ENCODE peak calls at places on chromosomes 2 and 18, in eight cellular contexts. A, H, U, S, O, X, I and W are unnamed samples.

GRCh38 chr2:1807167-1807566 is 62.9 kb upstream of the PXDN start:
- DNase-seq in S (no peak), H (no peak), X (no peak), A (no peak), I (no peak), O (no peak), U (no peak), W (no peak)

GRCh38 chr2:74413001-74413698 is 8.3 kb downstream of the C2orf81 start:
- DNase-seq in O (no peak), X (no peak), I (no peak), A (no peak), U (no peak), S (no peak), H (no peak), W (no peak)

GRCh38 chr2:235508371-235509160 is 14.7 kb downstream of the AGAP1 start:
- DNase-seq in I (no peak), S (no peak), A (no peak), X (no peak), H (no peak), U (no peak), O (no peak), W (no peak)

GRCh38 chr18:72107647-72108046 is 436.5 kb downstream of the CBLN2 start:
- DNase-seq in A (peak; percentile 4), H (no peak), S (no peak), O (peak; percentile 3), I (no peak), U (peak; percentile 65), X (no peak), W (peak; percentile 39)

GRCh38 chr2:240993446-240994160 is 4.8 kb upstream of the SNED1 start:
- DNase-seq in U (no peak), H (no peak), I (no peak), X (no peak), A (no peak), S (no peak), O (no peak), W (no peak)

GRCh38 chr18:10057808-10058791 is 144.3 kb downstream of the VAPA start:
- DNase-seq in X (no peak), I (no peak), U (peak; percentile 87), S (no peak), A (peak; percentile 79), O (peak; percentile 89), H (no peak), W (peak; percentile 74)

GRCh38 chr2:229313591-229313990 is 42.5 kb upstream of the PID1 start:
- DNase-seq in X (no peak), I (no peak), S (no peak), U (peak; percentile 50), H (no peak), A (peak; percentile 79), O (peak; percentile 90), W (peak; percentile 86)

GRCh38 chr18:72652990-72653593 is 109.0 kb upstream of the CBLN2 start:
- DNase-seq in O (peak; percentile 11), S (no peak), U (peak; percentile 65), A (no peak), X (no peak), I (peak; percentile 56), H (no peak), W (peak; percentile 65)

GRCh38 chr2:78992807-78993517 is 32.5 kb upstream of the REG3G start:
- DNase-seq in A (no peak), O (no peak), I (no peak), X (no peak), U (no peak), H (no peak), S (no peak), W (no peak)

GRCh38 chr2:24008672-24009366 is 1.1 kb upstream of the MFSD2B start:
- DNase-seq in I (no peak), X (no peak), U (no peak), S (no peak), A (no peak), H (no peak), O (no peak), W (no peak)

DNA sequence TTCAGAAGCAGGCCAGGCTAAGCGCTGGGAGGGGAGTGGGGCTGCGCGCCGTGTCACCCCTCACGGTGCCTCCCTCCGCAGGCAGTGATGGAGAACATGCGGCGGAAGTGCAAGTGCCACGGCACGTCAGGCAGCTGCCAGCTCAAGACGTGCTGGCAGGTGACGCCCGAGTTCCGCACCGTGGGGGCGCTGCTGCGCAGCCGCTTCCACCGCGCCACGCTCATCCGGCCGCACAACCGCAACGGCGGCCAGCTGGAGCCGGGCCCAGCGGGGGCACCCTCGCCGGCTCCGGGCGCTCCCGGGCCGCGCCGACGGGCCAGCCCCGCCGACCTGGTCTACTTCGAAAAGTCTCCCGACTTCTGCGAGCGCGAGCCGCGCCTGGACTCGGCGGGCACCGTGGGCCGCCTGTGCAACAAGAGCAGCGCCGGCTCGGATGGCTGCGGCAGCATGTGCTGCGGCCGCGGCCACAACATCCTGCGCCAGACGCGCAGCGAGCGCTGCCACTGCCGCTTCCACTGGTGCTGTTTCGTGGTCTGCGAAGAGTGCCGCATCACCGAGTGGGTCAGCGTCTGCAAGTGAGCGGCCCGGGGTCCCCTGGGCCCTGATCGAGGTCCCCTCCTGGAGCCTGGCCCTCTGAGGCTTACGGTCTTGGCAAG is 12.2 kb downstream of the WNT10A start:
- DNase-seq in A (peak; percentile 26), S (no peak), H (no peak), I (peak; percentile 86), U (peak; percentile 37), X (peak; percentile 70), O (peak; percentile 45), W (peak; percentile 67)
- TF ChIP-seq CTCF in A (peak; percentile 9), S (no peak), H (peak; percentile 24), I (peak; percentile 67), U (peak; percentile 47), X (peak; percentile 44), O (peak; percentile 21), W (peak; percentile 50)

GRCh38 chr18:48027401-48027931 is 97.0 kb upstream of the SMAD2 start:
- DNase-seq in I (no peak), U (peak; percentile 32), O (no peak), A (no peak), H (no peak), S (no peak), X (peak; percentile 55), W (peak; percentile 38)

GRCh38 chr18:48026216-48026615 is 95.8 kb upstream of the SMAD2 start:
- DNase-seq in S (no peak), I (no peak), O (no peak), X (no peak), U (no peak), H (no peak), A (no peak), W (no peak)

GRCh38 chr18:48028716-48029115 is 98.3 kb upstream of the SMAD2 start:
- DNase-seq in U (no peak), I (peak; percentile 69), H (no peak), A (no peak), S (no peak), X (no peak), O (no peak), W (peak; percentile 89)

GRCh38 chr18:48029296-48029986 is 99.0 kb upstream of the SMAD2 start:
- DNase-seq in O (no peak), U (no peak), S (no peak), X (no peak), A (no peak), H (no peak), I (no peak), W (no peak)

GRCh38 chr18:48028081-48028480 is 97.6 kb upstream of the SMAD2 start:
- DNase-seq in S (no peak), X (no peak), I (no peak), A (no peak), U (no peak), O (no peak), H (no peak), W (no peak)
- TF ChIP-seq CTCF in S (no peak), X (no peak), I (no peak), A (no peak), U (peak; percentile 26), O (no peak), H (no peak), W (no peak)

GRCh38 chr2:67919490-67919889 is 143.3 kb downstream of the C1D start:
- DNase-seq in X (no peak), H (no peak), O (no peak), A (no peak), I (no peak), U (no peak), S (no peak), W (no peak)
- TF ChIP-seq CTCF in X (no peak), H (no peak), O (no peak), A (no peak), I (no peak), U (no peak), S (no peak), W (no peak)

DNA sequence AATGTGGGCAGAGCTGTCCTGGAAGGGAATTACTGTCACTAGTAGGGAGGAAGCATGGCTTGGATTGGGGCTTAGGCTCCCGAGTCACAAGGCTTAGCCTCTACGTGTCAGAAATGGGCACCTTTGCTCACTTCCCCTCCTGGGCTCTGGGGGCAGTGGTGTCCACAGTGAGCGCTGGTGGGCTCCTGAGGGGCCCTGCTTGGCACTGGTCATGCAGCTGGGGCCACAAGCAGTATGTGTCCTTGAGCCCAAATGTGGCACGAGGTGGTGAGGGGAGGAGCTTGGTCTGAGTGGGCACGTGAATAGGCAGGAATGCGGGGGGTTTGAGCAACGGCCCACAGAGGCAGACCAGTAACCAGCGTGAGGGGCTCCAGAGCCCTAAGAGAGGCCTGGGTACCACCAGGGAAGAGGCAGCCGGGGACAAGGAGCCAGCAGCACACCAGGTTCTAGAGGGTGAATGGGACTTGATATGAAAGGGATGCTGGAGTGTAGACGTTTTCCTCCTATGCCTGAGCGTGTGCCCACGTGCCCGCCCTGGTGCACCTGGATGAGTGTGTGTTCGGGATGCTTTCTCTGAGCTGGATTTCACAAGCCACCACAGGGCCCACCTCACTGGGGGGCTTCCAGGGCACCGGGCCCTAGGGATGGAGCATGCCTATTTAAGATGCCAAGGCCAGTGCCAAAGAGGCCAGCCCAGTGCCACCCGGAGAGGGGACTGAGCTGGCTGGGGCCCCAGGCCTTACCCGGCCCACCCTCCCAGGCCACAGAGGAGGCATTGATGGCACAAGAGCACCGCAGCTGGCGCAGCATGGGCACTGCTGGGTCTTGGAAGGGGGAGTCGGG is 22.8 kb upstream of the PTMA start:
- DNase-seq in H (no peak), O (no peak), A (no peak), I (no peak), U (no peak), X (peak; percentile 8), S (no peak), W (no peak)
- TF ChIP-seq CTCF in H (no peak), O (peak; percentile 13), A (no peak), I (no peak), U (peak; percentile 42), X (no peak), S (no peak), W (no peak)

GRCh38 chr18:29191263-29191662 is 1014.3 kb upstream of the CDH2 start:
- DNase-seq in H (no peak), O (peak; percentile 63), U (peak; percentile 65), X (no peak), S (no peak), A (peak; percentile 55), I (peak; percentile 9), W (peak; percentile 41)
- TF ChIP-seq CTCF in H (no peak), O (peak; percentile 67), U (peak; percentile 74), X (no peak), S (no peak), A (peak; percentile 58), I (peak; percentile 50), W (peak; percentile 28)